ENCODE peak calls at places on chromosomes 5 and 9, in ten cellular contexts. N, R, V, A, E, B, K, Y, P and L are unnamed samples.

GRCh38 chr9:133727876-133728441 is 10.2 kb downstream of the SARDH start:
- DNase-seq in N (no peak), R (no peak), V (no peak), A (no peak), E (no peak), B (no peak), K (no peak), Y (no peak), P (no peak), L (no peak)

GRCh38 chr5:15135661-15136060 is 264.1 kb upstream of the ANKH start:
- DNase-seq in N (no peak), R (no peak), V (no peak), A (no peak), E (no peak), B (no peak), K (no peak), Y (no peak), P (no peak), L (no peak)

GRCh38 chr5:176716320-176716719 is 69.0 kb downstream of the TSPAN17 start:
- DNase-seq in N (peak), R (no peak), V (peak), A (peak), E (peak), B (no peak), K (peak), Y (no peak), P (peak), L (peak)

GRCh38 chr5:160342413-160342941 is 27.9 kb downstream of the C1QTNF2 start:
- DNase-seq in N (peak), R (no peak), V (peak), A (peak), E (peak), B (no peak), K (peak), Y (no peak), P (peak), L (peak)

GRCh38 chr5:55176176-55176818 is 3.3 kb upstream of the CDC20B start:
- DNase-seq in N (no peak), R (no peak), V (peak), A (no peak), E (peak), B (no peak), K (peak), Y (no peak), P (no peak), L (no peak)

GRCh38 chr5:1443991-1444360 is 1.3 kb downstream of the SLC6A3 start:
- DNase-seq in N (no peak), R (no peak), V (no peak), A (no peak), E (no peak), B (no peak), K (no peak), Y (no peak), P (no peak), L (no peak)

GRCh38 chr9:35606138-35606504 is 1.1 kb downstream of the TESK1 start:
- DNase-seq in N (no peak), R (no peak), V (peak), A (no peak), E (no peak), B (no peak), K (no peak), Y (no peak), P (no peak), L (peak)

GRCh38 chr9:137301086-137301947 is 754 bp downstream of the NRARP start:
- DNase-seq in N (no peak), R (no peak), V (peak), A (no peak), E (no peak), B (no peak), K (no peak), Y (no peak), P (no peak), L (peak)

GRCh38 chr5:107384256-107384655 is 286.5 kb downstream of the EFNA5 start:
- DNase-seq in N (no peak), R (no peak), V (no peak), A (no peak), E (no peak), B (no peak), K (no peak), Y (no peak), P (no peak), L (no peak)

GRCh38 chr9:114112778-114113585 is 13.9 kb upstream of the KIF12 start:
- DNase-seq in N (peak), R (no peak), V (peak), A (peak), E (no peak), B (no peak), K (peak), Y (no peak), P (no peak), L (peak)

GRCh38 chr5:132265336-132266030 is 8.0 kb downstream of the PDLIM4 start:
- DNase-seq in N (no peak), R (no peak), V (peak), A (peak), E (peak), B (no peak), K (peak), Y (no peak), P (peak), L (peak)

GRCh38 chr9:136671646-136672430 is 9.1 kb downstream of the EGFL7 start:
- DNase-seq in N (no peak), R (no peak), V (peak), A (no peak), E (no peak), B (peak), K (no peak), Y (no peak), P (no peak), L (peak)

GRCh38 chr9:133807818-133808217 is 69.7 kb upstream of the SARDH start:
- DNase-seq in N (no peak), R (no peak), V (no peak), A (no peak), E (no peak), B (no peak), K (no peak), Y (no peak), P (no peak), L (no peak)

GRCh38 chr5:4700082-4700481 is 440.0 kb upstream of the ADAMTS16 start:
- DNase-seq in N (peak), R (peak), V (peak), A (peak), E (peak), B (no peak), K (peak), Y (peak), P (peak), L (no peak)